ENCODE peak calls at places on chromosomes 4 and X, in eight cellular contexts. L is HCT116; C is stimulated activated CD8-positive, alpha-beta memory T cell treated with anti-CD3 and anti-CD28 coated beads, Interleukin-4, amount 100 ng/mL, for 24 hours; B is GM23248; Z is HS-5; T is fibroblast of mammary gland; Y is T-helper 2 cell; E is fibroblast of villous mesenchyme. M is an unnamed sample.

GRCh38 chrX:151902813-151903591 is 9.7 kb upstream of the MAGEA4 start:
- DNase-seq in L (peak; percentile 29), C (no peak), B (peak; percentile 90), Z (peak; percentile 72), T (peak; percentile 92), Y (no peak), E (peak; percentile 79), M (peak; percentile 89)

GRCh38 chrX:150772150-150772970 is 79.2 kb downstream of the MTMR1 start:
- DNase-seq in L (peak; percentile 13), C (peak; percentile 67), B (peak; percentile 73), Z (no peak), T (peak; percentile 65), Y (peak; percentile 11), E (peak; percentile 67), M (peak; percentile 54)

GRCh38 chr4:113141901-113142346 is 92.5 kb downstream of the ANK2 start:
- DNase-seq in L (peak; percentile 63), C (no peak), B (peak; percentile 75), Z (no peak), T (peak; percentile 67), Y (no peak), E (peak; percentile 30), M (peak; percentile 78)

GRCh38 chrX:107716816-107717700 is 58.5 kb downstream of the TSC22D3 start:
- DNase-seq in L (peak; percentile 46), C (peak; percentile 70), B (peak; percentile 82), Z (no peak), T (peak; percentile 89), Y (peak; percentile 91), E (peak; percentile 92), M (peak; percentile 83)

GRCh38 chr4:81627617-81628016 is 155.9 kb upstream of the RASGEF1B start:
- DNase-seq in L (no peak), C (no peak), B (peak; percentile 10), Z (no peak), T (no peak), Y (no peak), E (no peak), M (no peak)

GRCh38 chr4:55386073-55386472 is 9.7 kb upstream of the TMEM165 start:
- DNase-seq in L (peak; percentile 34), C (no peak), B (peak; percentile 42), Z (no peak), T (peak; percentile 34), Y (no peak), E (peak; percentile 31), M (peak; percentile 21)

GRCh38 chr4:71607780-71608673 is 175.9 kb downstream of the GC start:
- DNase-seq in L (no peak), C (no peak), B (peak; percentile 20), Z (peak; percentile 38), T (no peak), Y (no peak), E (no peak), M (peak; percentile 46)

GRCh38 chr4:73341454-73341853 is 62.6 kb upstream of the ALB start:
- DNase-seq in L (peak; percentile 33), C (no peak), B (peak; percentile 69), Z (no peak), T (peak; percentile 76), Y (no peak), E (peak; percentile 51), M (peak; percentile 58)

GRCh38 chr4:150974750-150975149 is 40.3 kb downstream of the LRBA start:
- DNase-seq in L (no peak), C (no peak), B (no peak), Z (no peak), T (no peak), Y (no peak), E (no peak), M (no peak)

GRCh38 chrX:71081348-71082148 is 13.4 kb upstream of the SNX12 start:
- DNase-seq in L (no peak), C (no peak), B (peak; percentile 47), Z (no peak), T (peak; percentile 55), Y (no peak), E (no peak), M (peak; percentile 8)

GRCh38 chr4:128862608-128863313 is 53.3 kb downstream of the JADE1 start:
- DNase-seq in L (no peak), C (no peak), B (no peak), Z (no peak), T (no peak), Y (peak; percentile 26), E (no peak), M (no peak)

GRCh38 chrX:23497919-23498318 is 163.3 kb downstream of the PTCHD1 start:
- DNase-seq in L (no peak), C (no peak), B (no peak), Z (no peak), T (no peak), Y (no peak), E (no peak), M (no peak)

GRCh38 chr4:127284236-127284635 is 348.5 kb upstream of the INTU start:
- DNase-seq in L (no peak), C (no peak), B (no peak), Z (no peak), T (peak; percentile 61), Y (no peak), E (peak; percentile 7), M (peak; percentile 51)

GRCh38 chr4:67638157-67638556 is 62.8 kb downstream of the UBA6 start:
- DNase-seq in L (no peak), C (no peak), B (no peak), Z (no peak), T (no peak), Y (no peak), E (no peak), M (no peak)

GRCh38 chr4:176920694-176921093 is 128.0 kb upstream of the VEGFC start:
- DNase-seq in L (no peak), C (no peak), B (peak; percentile 90), Z (peak; percentile 59), T (peak; percentile 91), Y (no peak), E (peak; percentile 65), M (peak; percentile 40)

GRCh38 chr4:8181844-8182243 is 17.2 kb upstream of the SH3TC1 start:
- DNase-seq in L (no peak), C (no peak), B (no peak), Z (no peak), T (no peak), Y (no peak), E (peak; percentile 47), M (no peak)

GRCh38 chr4:6251365-6251764 is 18.3 kb upstream of the WFS1 start:
- DNase-seq in L (no peak), C (no peak), B (no peak), Z (no peak), T (no peak), Y (no peak), E (no peak), M (no peak)

GRCh38 chrX:136049608-136050007 is 64.4 kb downstream of the SLC9A6 start:
- DNase-seq in L (no peak), C (no peak), B (no peak), Z (no peak), T (no peak), Y (no peak), E (no peak), M (no peak)

GRCh38 chrX:121863976-121864375 is 816.6 kb downstream of the GLUD2 start:
- DNase-seq in L (no peak), C (no peak), B (no peak), Z (no peak), T (no peak), Y (no peak), E (no peak), M (no peak)

GRCh38 chr4:62028758-62029157 is 828.6 kb downstream of the ADGRL3 start:
- DNase-seq in L (no peak), C (no peak), B (no peak), Z (no peak), T (no peak), Y (no peak), E (no peak), M (no peak)